ENCODE peak calls at places on chromosomes 2 and 18, in eight cellular contexts. M is astrocyte; T is CD8-positive, alpha-beta T cell; Q is IMR-90; A is mucosa of descending colon; K is gastrocnemius medialis; I is mesendoderm; R is A549. N is an unnamed sample.

GRCh38 chr18:7870855-7871254 is 303.7 kb downstream of the PTPRM start:
- DNase-seq in M (no peak), T (no peak), Q (peak), A (no peak), K (no peak), I (no peak), R (peak), N (no peak)

GRCh38 chr18:48924621-48925601 is 25.9 kb downstream of the SMAD7 start:
- DNase-seq in M (no peak), T (no peak), Q (no peak), A (no peak), K (no peak), I (peak), R (no peak), N (no peak)

GRCh38 chr2:203404996-203405395 is 76.8 kb downstream of the ABI2 start:
- DNase-seq in M (peak), T (no peak), Q (peak), A (no peak), K (no peak), I (no peak), R (no peak), N (no peak)

GRCh38 chr2:174775586-174775985 is 11.3 kb upstream of the CHRNA1 start:
- DNase-seq in M (peak), T (no peak), Q (peak), A (no peak), K (no peak), I (peak), R (no peak), N (no peak)

GRCh38 chr2:96546321-96546720 is 9.8 kb downstream of the ARID5A start:
- DNase-seq in M (no peak), T (no peak), Q (no peak), A (no peak), K (no peak), I (no peak), R (no peak), N (no peak)

GRCh38 chr2:185979546-185980071 is 241.0 kb downstream of the FSIP2 start:
- DNase-seq in M (peak), T (no peak), Q (no peak), A (no peak), K (no peak), I (peak), R (no peak), N (no peak)

GRCh38 chr2:200203381-200203827 is 103.1 kb upstream of the SPATS2L start:
- DNase-seq in M (no peak), T (no peak), Q (peak), A (no peak), K (no peak), I (peak), R (no peak), N (no peak)

GRCh38 chr2:96505231-96505889 is at the start of gene NEURL3:
- DNase-seq in M (peak), T (no peak), Q (peak), A (peak), K (no peak), I (no peak), R (peak), N (peak)

GRCh38 chr2:190980630-190981214 is 33.2 kb downstream of the STAT1 start:
- DNase-seq in M (no peak), T (no peak), Q (no peak), A (no peak), K (no peak), I (no peak), R (no peak), N (no peak)

GRCh38 chr2:184372484-184372883 is 225.8 kb upstream of the ZNF804A start:
- DNase-seq in M (no peak), T (no peak), Q (no peak), A (no peak), K (no peak), I (peak), R (no peak), N (no peak)

GRCh38 chr18:66951750-66952149 is 347.9 kb upstream of the CDH19 start:
- DNase-seq in M (no peak), T (no peak), Q (no peak), A (no peak), K (no peak), I (no peak), R (no peak), N (no peak)

GRCh38 chr2:240024766-240025165 is 376 bp downstream of the NDUFA10 start:
- DNase-seq in M (no peak), T (no peak), Q (no peak), A (peak), K (peak), I (peak), R (peak), N (no peak)

GRCh38 chr18:23572012-23572411 is 14.3 kb downstream of the NPC1 start:
- DNase-seq in M (no peak), T (no peak), Q (no peak), A (no peak), K (no peak), I (no peak), R (no peak), N (no peak)

GRCh38 chr2:174697267-174697666 is 67.0 kb downstream of the CHRNA1 start:
- DNase-seq in M (peak), T (peak), Q (peak), A (peak), K (no peak), I (peak), R (peak), N (no peak)

GRCh38 chr2:151361674-151362380 is 4.4 kb downstream of the TNFAIP6 start:
- DNase-seq in M (peak), T (no peak), Q (no peak), A (no peak), K (no peak), I (no peak), R (peak), N (no peak)

GRCh38 chr2:130823171-130823885 is 13.4 kb upstream of the ARHGEF4 start:
- DNase-seq in M (no peak), T (no peak), Q (no peak), A (no peak), K (no peak), I (no peak), R (no peak), N (no peak)

GRCh38 chr2:162478721-162479129 is 134.8 kb downstream of the GCA start:
- DNase-seq in M (peak), T (no peak), Q (no peak), A (no peak), K (no peak), I (no peak), R (no peak), N (no peak)

GRCh38 chr2:109109342-109109741 is 19.7 kb upstream of the SH3RF3 start:
- DNase-seq in M (no peak), T (no peak), Q (no peak), A (no peak), K (no peak), I (no peak), R (no peak), N (no peak)

GRCh38 chr2:5803547-5803946 is 111.4 kb downstream of the SOX11 start:
- DNase-seq in M (peak), T (no peak), Q (peak), A (no peak), K (no peak), I (peak), R (no peak), N (no peak)

GRCh38 chr2:146665801-146666200 is 1179.0 kb upstream of the ACVR2A start:
- DNase-seq in M (no peak), T (no peak), Q (peak), A (no peak), K (no peak), I (no peak), R (no peak), N (no peak)

GRCh38 chr2:16242906-16243305 is 302.6 kb downstream of the MYCN start:
- DNase-seq in M (no peak), T (no peak), Q (no peak), A (no peak), K (no peak), I (no peak), R (no peak), N (no peak)

GRCh38 chr2:226031962-226032441 is 632.5 kb downstream of the NYAP2 start:
- DNase-seq in M (peak), T (no peak), Q (peak), A (no peak), K (no peak), I (peak), R (no peak), N (no peak)

GRCh38 chr2:240142256-240142775 is 1.9 kb upstream of the OTOS start:
- DNase-seq in M (no peak), T (no peak), Q (no peak), A (no peak), K (no peak), I (no peak), R (no peak), N (no peak)

GRCh38 chr2:186862869-186863709 is 14.1 kb upstream of the ZSWIM2 start:
- DNase-seq in M (peak), T (no peak), Q (peak), A (no peak), K (no peak), I (peak), R (peak), N (no peak)

GRCh38 chr18:24600076-24600654 is 139.7 kb downstream of the HRH4 start:
- DNase-seq in M (peak), T (no peak), Q (peak), A (peak), K (no peak), I (peak), R (peak), N (peak)

GRCh38 chr2:14907014-14907612 is 274.6 kb downstream of the LRATD1 start:
- DNase-seq in M (no peak), T (no peak), Q (no peak), A (peak), K (no peak), I (peak), R (peak), N (no peak)

GRCh38 chr18:9608728-9609127 is 5.6 kb downstream of the PPP4R1 start:
- DNase-seq in M (no peak), T (no peak), Q (no peak), A (no peak), K (no peak), I (no peak), R (peak), N (peak)

GRCh38 chr2:231425811-231426703 is 30.5 kb downstream of the B3GNT7 start:
- DNase-seq in M (no peak), T (peak), Q (no peak), A (no peak), K (no peak), I (peak), R (no peak), N (no peak)

GRCh38 chr2:96869281-96869823 is 528 bp downstream of the SEMA4C start:
- DNase-seq in M (peak), T (no peak), Q (peak), A (peak), K (peak), I (peak), R (peak), N (no peak)

GRCh38 chr18:12031836-12032235 is 50.5 kb downstream of the IMPA2 start:
- DNase-seq in M (peak), T (no peak), Q (peak), A (no peak), K (peak), I (no peak), R (no peak), N (no peak)

GRCh38 chr2:235021752-235022151 is 69.9 kb downstream of the SH3BP4 start:
- DNase-seq in M (peak), T (no peak), Q (peak), A (no peak), K (no peak), I (no peak), R (peak), N (no peak)

GRCh38 chr18:59957957-59958356 is 58.2 kb downstream of the PMAIP1 start:
- DNase-seq in M (peak), T (no peak), Q (peak), A (peak), K (peak), I (no peak), R (peak), N (peak)

GRCh38 chr18:47882641-47883040 is 47.8 kb downstream of the SMAD2 start:
- DNase-seq in M (no peak), T (no peak), Q (peak), A (no peak), K (no peak), I (no peak), R (no peak), N (no peak)

GRCh38 chr2:64052468-64053241 is 33.4 kb upstream of the VPS54 start:
- DNase-seq in M (no peak), T (no peak), Q (peak), A (no peak), K (no peak), I (no peak), R (no peak), N (no peak)

GRCh38 chr2:45654250-45654649 is 2.8 kb downstream of the PRKCE start:
- DNase-seq in M (no peak), T (no peak), Q (no peak), A (no peak), K (no peak), I (no peak), R (no peak), N (no peak)

GRCh38 chr2:45653125-45653524 is 1.6 kb downstream of the PRKCE start:
- DNase-seq in M (no peak), T (no peak), Q (no peak), A (no peak), K (no peak), I (no peak), R (no peak), N (no peak)

GRCh38 chr2:45652090-45653050 is 895 bp downstream of the PRKCE start:
- DNase-seq in M (peak), T (peak), Q (peak), A (peak), K (peak), I (peak), R (peak), N (no peak)

GRCh38 chr2:45651415-45652089 is at the start of gene PRKCE:
- DNase-seq in M (no peak), T (peak), Q (no peak), A (peak), K (peak), I (no peak), R (peak), N (no peak)

GRCh38 chr2:45653584-45653983 is 2.1 kb downstream of the PRKCE start:
- DNase-seq in M (peak), T (no peak), Q (no peak), A (no peak), K (no peak), I (no peak), R (no peak), N (no peak)
- H3K4me3 ChIP-seq in M (no peak), T (no peak), Q (no peak), A (no peak), K (no peak), I (no peak), R (no peak), N (no peak)

GRCh38 chr2:18311413-18311812 is 249.0 kb downstream of the RDH14 start:
- DNase-seq in M (peak), T (no peak), Q (peak), A (peak), K (no peak), I (no peak), R (peak), N (peak)
- H3K4me3 ChIP-seq in M (no peak), T (no peak), Q (no peak), A (no peak), K (no peak), I (no peak), R (no peak), N (no peak)

GRCh38 chr2:66693007-66693965 is 258.4 kb downstream of the MEIS1 start:
- DNase-seq in M (no peak), T (no peak), Q (no peak), A (no peak), K (no peak), I (no peak), R (no peak), N (no peak)
- H3K4me3 ChIP-seq in M (no peak), T (no peak), Q (no peak), A (no peak), K (no peak), I (no peak), R (no peak), N (no peak)

GRCh38 chr2:229270551-229271410 is at the start of gene PID1:
- DNase-seq in M (peak), T (no peak), Q (peak), A (peak), K (no peak), I (peak), R (peak), N (no peak)
- H3K4me3 ChIP-seq in M (peak), T (no peak), Q (peak), A (peak), K (peak), I (peak), R (peak), N (no peak)

GRCh38 chr2:25420820-25421237 is 79.1 kb upstream of the DNMT3A start:
- DNase-seq in M (no peak), T (no peak), Q (no peak), A (peak), K (no peak), I (no peak), R (no peak), N (no peak)

GRCh38 chr2:25419678-25420242 is 78.0 kb upstream of the DNMT3A start:
- DNase-seq in M (no peak), T (no peak), Q (no peak), A (peak), K (no peak), I (no peak), R (no peak), N (no peak)

GRCh38 chr2:25418944-25419677 is 77.4 kb upstream of the DNMT3A start:
- DNase-seq in M (no peak), T (no peak), Q (no peak), A (no peak), K (no peak), I (no peak), R (no peak), N (no peak)

GRCh38 chr2:25421746-25422431 is 80.2 kb upstream of the DNMT3A start:
- DNase-seq in M (no peak), T (no peak), Q (no peak), A (peak), K (no peak), I (no peak), R (no peak), N (no peak)

DNA sequence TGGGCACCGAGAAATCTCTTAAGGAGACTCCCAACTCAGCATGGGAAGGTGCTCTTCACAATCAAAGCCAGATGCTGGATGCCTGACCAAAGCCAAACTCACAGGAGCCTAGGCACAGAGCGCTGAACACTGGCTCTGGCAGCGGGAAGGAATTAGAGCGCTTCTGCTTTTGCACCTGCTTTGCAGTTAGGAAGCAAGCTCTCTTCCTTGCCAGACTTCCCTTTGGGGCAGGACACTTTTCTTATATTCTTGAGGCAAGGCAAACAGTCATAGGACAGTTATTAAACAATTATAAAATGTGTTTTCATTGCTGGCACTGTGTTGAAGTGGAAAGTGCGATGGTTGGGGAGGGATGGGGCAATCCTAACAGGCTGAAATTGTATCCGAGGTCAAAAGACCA is 79.6 kb upstream of the DNMT3A start:
- DNase-seq in M (no peak), T (no peak), Q (no peak), A (no peak), K (no peak), I (no peak), R (no peak), N (no peak)
- H3K4me3 ChIP-seq in M (no peak), T (no peak), Q (no peak), A (no peak), K (no peak), I (no peak), R (no peak), N (no peak)

DNA sequence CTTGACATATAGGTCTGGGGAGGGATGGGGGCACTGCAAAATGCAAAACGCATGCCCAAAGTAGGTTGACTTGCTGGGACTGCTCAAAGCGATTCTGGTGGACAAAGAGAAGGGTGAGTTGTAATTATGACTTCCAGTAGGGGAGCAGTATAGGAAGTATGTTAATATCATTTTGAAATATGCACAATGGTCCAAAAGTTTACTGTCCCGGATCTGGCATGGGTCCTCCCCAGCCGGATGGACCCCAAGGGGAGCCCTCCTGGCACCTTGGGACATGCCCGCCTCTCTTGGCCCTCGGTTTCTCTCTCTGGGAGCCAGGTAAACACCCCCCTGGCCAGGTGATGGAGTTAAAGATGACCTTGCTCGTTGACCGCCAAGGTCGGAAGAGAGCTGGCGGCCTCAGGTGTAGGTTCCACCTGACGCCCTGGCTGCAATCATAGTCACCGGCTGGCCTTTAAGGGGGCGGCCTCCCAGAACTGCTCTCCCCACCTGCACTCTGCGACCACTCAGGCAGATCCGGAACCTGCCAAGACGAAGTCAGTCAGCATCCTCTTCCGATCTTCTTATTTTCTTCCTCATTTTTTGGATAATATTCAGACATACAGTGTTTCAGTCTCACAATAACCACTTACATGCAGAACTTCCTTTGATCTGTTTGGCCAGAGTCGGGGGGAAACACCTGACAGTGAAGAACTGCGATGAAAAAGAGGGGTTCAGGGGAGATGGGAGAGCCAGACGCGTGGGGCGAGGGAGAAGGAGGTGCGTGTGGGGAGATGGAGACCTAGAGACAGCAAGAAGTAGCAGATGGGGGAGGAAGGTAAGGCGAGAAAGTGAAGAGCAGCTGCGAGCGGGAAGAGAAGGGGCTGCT is 148.3 kb downstream of the MEIS1 start:
- DNase-seq in M (no peak), T (no peak), Q (peak), A (no peak), K (no peak), I (peak), R (no peak), N (no peak)
- H3K4me3 ChIP-seq in M (no peak), T (no peak), Q (peak), A (no peak), K (no peak), I (no peak), R (no peak), N (no peak)